ENCODE peak calls at places on chromosomes 11 and 22, in four cellular contexts. R is A549, B is HepG2, H is neural progenitor cell. M is an unnamed sample.

GRCh38 chr11:112161012-112161411 is 2.9 kb downstream of the IL18 start:
- DNase-seq in R (no peak), B (no peak), H (no peak), M (no peak)

GRCh38 chr11:96905663-96906062 is 515.9 kb downstream of the JRKL start:
- DNase-seq in R (no peak), B (no peak), H (no peak), M (no peak)

GRCh38 chr11:10679644-10680043 is 13.9 kb downstream of the IRAG1 start:
- DNase-seq in R (no peak), B (no peak), H (no peak), M (no peak)

GRCh38 chr11:61783717-61784505 is 8.5 kb downstream of the TMEM258 start:
- DNase-seq in R (no peak), B (no peak), H (no peak), M (no peak)

GRCh38 chr11:44004452-44004833 is 43.3 kb upstream of the ACCSL start:
- DNase-seq in R (no peak), B (no peak), H (no peak), M (no peak)

GRCh38 chr11:3920148-3920852 is 64.8 kb downstream of the STIM1 start:
- DNase-seq in R (no peak), B (no peak), H (no peak), M (no peak)

GRCh38 chr11:74641905-74642304 is 49.5 kb downstream of the POLD3 start:
- DNase-seq in R (no peak), B (no peak), H (no peak), M (peak)

GRCh38 chr11:100739636-100740035 is 52.5 kb downstream of the ARHGAP42 start:
- DNase-seq in R (no peak), B (peak), H (peak), M (peak)

GRCh38 chr11:120564573-120565301 is 53.2 kb downstream of the GRIK4 start:
- DNase-seq in R (no peak), B (no peak), H (peak), M (peak)

GRCh38 chr11:94134651-94135512 is 6.2 kb downstream of the PANX1 start:
- DNase-seq in R (no peak), B (no peak), H (no peak), M (peak)

GRCh38 chr11:107430525-107430924 is 27.1 kb downstream of the CWF19L2 start:
- DNase-seq in R (no peak), B (no peak), H (no peak), M (no peak)

GRCh38 chr11:127412234-127412633 is 411.7 kb upstream of the KIRREL3 start:
- DNase-seq in R (no peak), B (no peak), H (no peak), M (no peak)

DNA sequence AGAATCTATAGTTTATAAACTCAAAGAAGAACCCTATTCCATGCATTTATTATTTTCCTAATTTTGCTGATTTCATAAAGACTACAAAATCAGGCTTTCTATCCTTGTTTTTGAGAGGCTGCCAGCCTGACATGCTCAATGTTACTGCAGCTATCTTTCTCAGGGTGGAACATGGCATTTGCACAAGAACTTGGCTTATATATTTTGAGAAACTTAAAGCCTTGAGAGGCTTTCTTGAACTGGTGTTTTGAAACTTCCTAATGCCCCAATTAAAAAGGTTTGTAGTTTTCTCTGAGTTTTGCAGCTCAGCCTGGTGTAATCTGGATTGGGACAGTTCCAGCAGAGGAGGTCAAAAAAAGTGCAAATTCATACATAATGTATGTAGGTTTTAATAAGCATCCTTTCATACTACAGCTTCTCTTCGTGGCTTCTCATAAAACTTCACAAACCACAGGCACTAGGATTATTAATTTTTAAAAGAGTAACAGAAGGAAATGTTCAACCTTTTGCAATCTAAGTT is 223.4 kb downstream of the FAM76B start:
- DNase-seq in R (no peak), B (no peak), H (no peak), M (no peak)
- H3K4me2 ChIP-seq in R (no peak), B (no peak), H (peak), M (no peak)

GRCh38 chr22:29816128-29816527 is 21.9 kb downstream of the ASCC2 start:
- DNase-seq in R (no peak), B (no peak), H (no peak), M (no peak)

GRCh38 chr22:29816539-29816938 is 21.5 kb downstream of the ASCC2 start:
- DNase-seq in R (no peak), B (no peak), H (no peak), M (no peak)

GRCh38 chr22:29815580-29815979 is 22.5 kb downstream of the ASCC2 start:
- DNase-seq in R (no peak), B (no peak), H (no peak), M (no peak)

GRCh38 chr22:29817724-29818123 is 20.4 kb downstream of the ASCC2 start:
- DNase-seq in R (no peak), B (no peak), H (no peak), M (no peak)

DNA sequence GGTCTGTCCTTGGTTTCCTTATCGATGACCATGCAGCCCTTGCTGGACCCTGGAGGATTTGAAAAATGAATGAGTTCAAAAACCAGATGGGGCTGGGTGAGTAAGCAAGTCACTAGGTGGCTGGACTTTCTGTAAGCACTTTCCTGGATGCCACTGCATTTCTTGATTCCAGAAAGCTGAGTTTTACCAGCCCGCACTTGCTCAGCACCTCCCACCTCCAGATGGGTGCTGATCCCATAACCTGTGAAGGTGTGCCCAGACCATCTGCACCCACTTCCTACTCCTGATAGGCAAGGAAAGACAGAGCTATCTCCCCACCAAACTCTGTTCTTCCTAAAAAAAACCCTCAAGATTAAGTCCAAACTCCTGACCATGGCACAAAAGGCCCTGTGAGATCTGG is 21.1 kb downstream of the ASCC2 start:
- DNase-seq in R (no peak), B (no peak), H (no peak), M (no peak)
- H3K4me2 ChIP-seq in R (no peak), B (no peak), H (no peak), M (no peak)

DNA sequence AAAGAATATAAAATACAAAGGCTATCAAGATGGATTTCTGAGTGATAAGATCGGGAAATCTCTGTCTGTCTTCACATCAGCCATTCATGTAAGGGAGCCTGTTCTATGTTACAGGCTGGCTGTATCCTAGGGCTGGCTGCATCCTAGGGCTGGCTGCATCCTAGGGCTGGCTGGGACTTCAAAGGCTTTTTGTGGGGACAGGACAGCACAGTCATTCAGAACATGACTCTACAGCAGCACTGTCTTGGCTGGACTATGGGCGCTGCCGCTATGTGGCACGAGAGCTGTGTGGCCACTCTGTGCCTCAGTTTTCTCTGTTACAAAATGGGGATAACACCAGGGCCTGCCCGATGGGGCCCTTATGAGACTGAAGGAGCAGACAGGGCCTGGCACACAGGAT is 10.2 kb downstream of the ADAMTS8 start:
- DNase-seq in R (no peak), B (no peak), H (no peak), M (no peak)
- H3K4me2 ChIP-seq in R (no peak), B (no peak), H (no peak), M (no peak)

DNA sequence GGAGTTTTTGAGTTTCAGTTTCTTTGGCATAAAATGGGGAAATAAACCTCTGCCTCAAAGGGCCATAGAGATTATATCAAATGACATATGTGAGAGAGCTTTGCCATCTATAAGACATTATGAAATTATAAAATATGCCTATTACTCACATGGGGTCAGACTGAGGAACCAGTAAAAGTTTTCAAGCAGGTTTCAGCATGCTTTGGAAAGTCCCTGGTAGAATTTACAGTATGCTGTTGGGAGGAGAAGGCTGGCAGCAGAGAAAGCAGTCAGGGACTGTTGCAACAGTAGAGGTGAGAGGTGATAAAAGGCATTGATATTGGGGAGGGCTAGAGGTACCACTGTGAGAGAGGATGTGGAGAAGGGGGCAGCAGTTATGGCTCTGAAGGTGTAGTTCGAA is 13.6 kb upstream of the MTNR1B start:
- DNase-seq in R (no peak), B (no peak), H (no peak), M (no peak)
- H3K4me2 ChIP-seq in R (no peak), B (no peak), H (no peak), M (no peak)

DNA sequence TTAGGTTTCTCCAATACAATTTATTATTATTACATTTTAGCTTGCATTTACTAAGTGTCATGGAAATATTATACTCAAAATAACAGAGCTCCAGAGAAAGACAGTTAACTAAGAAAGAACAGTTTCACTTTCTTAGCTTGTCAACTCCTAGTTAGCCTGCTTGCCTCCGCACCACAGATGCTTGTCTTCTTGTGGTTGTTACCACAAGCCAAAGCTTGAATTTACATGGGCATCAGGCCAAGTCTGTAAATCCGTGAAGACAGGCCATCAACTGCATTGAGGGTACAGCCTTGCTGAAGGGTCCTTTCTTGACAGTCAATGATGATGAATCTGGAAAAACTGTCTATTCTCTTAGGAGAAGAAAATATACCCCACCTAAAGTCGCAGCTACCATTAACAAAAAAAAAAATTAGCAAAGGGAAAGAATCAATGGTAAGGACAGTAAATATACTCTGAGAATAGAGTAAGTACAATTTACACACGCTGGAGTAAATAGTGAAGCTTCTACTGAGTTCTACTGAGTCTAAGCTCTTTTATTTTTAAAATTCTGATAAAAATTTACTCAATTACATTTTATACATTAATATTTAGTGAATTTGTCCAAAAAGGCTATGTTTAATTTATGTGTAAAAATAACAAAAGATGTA is 15.6 kb upstream of the DENND5A start:
- DNase-seq in R (no peak), B (no peak), H (no peak), M (no peak)
- H3K4me2 ChIP-seq in R (no peak), B (no peak), H (no peak), M (no peak)

DNA sequence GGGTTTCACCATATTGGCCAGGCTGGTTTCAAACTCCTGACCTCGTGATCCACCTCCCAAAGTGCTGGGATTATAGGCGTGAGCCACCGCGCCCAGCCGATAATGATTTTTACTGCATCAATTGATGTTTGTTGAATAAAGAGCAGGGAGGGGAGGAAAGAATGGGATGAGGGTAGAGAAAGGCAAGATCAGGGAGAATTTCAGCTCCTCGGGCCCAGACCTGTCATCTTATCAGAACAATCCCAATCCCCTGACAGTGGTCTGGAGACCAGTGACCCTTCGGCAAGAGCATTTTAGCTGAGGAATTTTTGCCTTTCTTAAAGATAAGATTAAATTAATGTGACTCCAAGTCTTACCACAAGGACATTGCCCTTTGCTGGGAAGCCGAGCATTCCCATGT is 15.0 kb upstream of the ANO1 start:
- DNase-seq in R (no peak), B (no peak), H (no peak), M (no peak)
- H3K4me2 ChIP-seq in R (no peak), B (no peak), H (no peak), M (no peak)

DNA sequence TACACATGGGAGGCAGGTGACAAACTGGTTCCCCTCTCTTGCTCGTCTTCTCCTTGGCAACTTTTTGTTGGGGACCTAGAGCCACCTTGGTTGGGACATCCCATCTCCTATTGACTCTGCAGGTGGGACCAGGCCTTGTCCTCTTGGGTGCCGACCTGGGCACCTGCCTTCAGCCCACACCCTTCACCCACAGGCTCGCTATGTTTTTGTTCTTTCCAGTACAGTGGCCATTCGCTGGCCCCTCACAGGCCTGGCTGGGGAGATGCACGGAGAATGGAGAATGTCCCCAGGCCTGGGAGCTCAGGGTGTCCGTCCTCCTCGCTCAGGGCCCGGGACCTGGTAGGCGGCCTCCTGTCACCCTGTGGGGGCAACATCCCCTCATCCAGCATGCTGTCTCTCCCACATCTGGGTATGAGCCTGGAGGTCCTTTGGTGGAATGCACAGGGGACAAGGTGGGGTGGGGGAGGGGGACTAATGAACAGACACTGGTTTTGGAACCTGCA is 14.9 kb upstream of the OMP start:
- DNase-seq in R (no peak), B (no peak), H (no peak), M (no peak)
- H3K4me2 ChIP-seq in R (no peak), B (no peak), H (no peak), M (peak)

DNA sequence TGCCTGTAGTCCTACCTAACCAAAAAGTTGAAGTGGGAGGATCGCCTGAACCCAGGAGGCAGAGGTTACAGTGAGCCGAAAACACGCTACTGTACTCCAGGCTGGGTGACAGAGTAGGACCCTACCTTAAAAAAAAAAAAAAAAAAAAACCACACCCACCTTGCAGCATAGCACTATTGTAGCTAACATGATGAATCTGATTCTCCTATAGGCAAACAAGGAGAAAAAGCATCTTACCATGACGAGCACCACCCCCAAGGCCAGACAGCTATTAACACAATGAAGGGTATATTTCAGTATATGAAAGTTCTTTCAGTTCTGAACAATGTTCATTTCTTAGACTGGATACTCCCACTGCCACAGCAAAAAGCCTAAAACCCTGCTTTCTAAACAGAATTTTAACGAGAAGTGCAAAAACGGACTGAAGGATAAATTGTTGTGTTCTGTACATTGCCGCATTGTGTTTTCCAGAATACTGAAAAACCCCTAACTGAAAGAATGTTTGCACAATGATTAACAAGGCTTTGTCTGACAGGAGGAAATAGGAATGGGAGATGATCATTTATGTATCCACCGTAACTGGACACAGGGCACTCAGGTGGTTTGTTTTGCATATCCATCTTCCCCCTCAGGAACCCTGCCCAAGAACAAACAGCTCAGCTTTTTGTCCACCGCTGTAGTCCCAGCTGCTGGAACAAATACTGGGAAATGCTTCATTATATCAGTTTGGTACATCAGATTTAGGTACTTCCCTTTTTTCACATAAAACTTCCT is 8.9 kb downstream of the PISD start:
- DNase-seq in R (no peak), B (peak), H (no peak), M (peak)
- H3K4me2 ChIP-seq in R (peak), B (no peak), H (no peak), M (peak)

DNA sequence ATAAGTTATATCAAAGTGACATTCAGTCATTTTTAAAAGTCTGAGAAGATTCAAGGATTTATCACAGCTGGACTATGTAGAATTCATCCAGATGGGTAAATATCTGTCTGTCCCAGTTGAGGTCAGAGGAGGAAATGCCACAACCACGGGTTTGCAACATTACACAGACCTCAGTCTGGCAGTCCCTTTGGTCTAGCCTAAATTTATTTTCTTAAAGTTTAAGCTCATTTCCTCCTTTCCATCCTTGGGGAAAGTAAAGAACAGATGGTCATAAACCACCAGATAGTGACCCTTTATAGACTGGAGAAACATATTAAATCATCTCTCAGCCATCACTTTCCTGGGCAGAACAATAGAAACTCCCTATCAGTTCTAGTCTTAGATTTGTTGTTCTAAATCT is 238.4 kb upstream of the DDI1 start:
- DNase-seq in R (no peak), B (no peak), H (no peak), M (no peak)
- H3K4me2 ChIP-seq in R (no peak), B (no peak), H (no peak), M (no peak)

M was measured in hepatocyte.